ENCODE peak calls at places on chromosomes 11 and 22, in five cellular contexts. V is epithelial cell of esophagus, O is endothelial cell, I is GOT3, W is adrenal gland. P is an unnamed sample.
A peak's percentile ranks its signal among the peaks of the same experiment; 100 is the strongest.

GRCh38 chr11:71129624-71130023 is 122.8 kb downstream of the SHANK2 start:
- DNase-seq in O (no peak), W (no peak), V (peak; percentile 92), I (no peak), P (no peak)

GRCh38 chr11:126186031-126186698 is 25.3 kb downstream of the RPUSD4 start:
- DNase-seq in W (no peak), I (no peak), O (no peak), V (no peak), P (no peak)

GRCh38 chr22:44659140-44659539 is 42.9 kb upstream of the PRR5 start:
- DNase-seq in I (no peak), O (no peak), V (no peak), W (no peak), P (peak; percentile 43)

GRCh38 chr22:22684605-22685561 is 40.5 kb downstream of the GGTLC2 start:
- DNase-seq in V (no peak), O (peak; percentile 57), I (peak; percentile 22), W (no peak), P (no peak)

GRCh38 chr11:43681543-43681942 is 1.0 kb downstream of the HSD17B12 start:
- DNase-seq in O (no peak), W (no peak), V (peak; percentile 11), I (no peak), P (no peak)

GRCh38 chr11:78344676-78345075 is 72.9 kb downstream of the GAB2 start:
- DNase-seq in W (no peak), V (no peak), I (no peak), O (no peak), P (no peak)

GRCh38 chr11:121137005-121137404 is 36.0 kb downstream of the TECTA start:
- DNase-seq in V (no peak), O (no peak), I (no peak), W (no peak), P (no peak)

GRCh38 chr11:129613076-129613475 is 202.6 kb upstream of the TMEM45B start:
- DNase-seq in W (no peak), V (peak; percentile 29), I (no peak), O (no peak), P (no peak)

GRCh38 chr11:70608568-70609314 is 210.4 kb downstream of the CTTN start:
- DNase-seq in V (no peak), I (no peak), W (no peak), O (no peak), P (no peak)

GRCh38 chr22:49466926-49467590 is 360.6 kb downstream of the BRD1 start:
- DNase-seq in O (no peak), I (no peak), V (no peak), W (no peak), P (no peak)

GRCh38 chr11:66970808-66971442 is 4.2 kb upstream of the C11orf86 start:
- DNase-seq in W (peak; percentile 72), I (peak; percentile 86), O (no peak), V (peak; percentile 99), P (no peak)

GRCh38 chr22:47995718-47996117 is 1233.3 kb downstream of the TBC1D22A start:
- DNase-seq in O (no peak), W (no peak), I (no peak), V (no peak), P (no peak)

GRCh38 chr11:117901601-117902000 is 25.1 kb upstream of the FXYD6 start:
- DNase-seq in O (no peak), I (no peak), W (no peak), V (no peak), P (no peak)

GRCh38 chr22:26066534-26066933 is 102.7 kb upstream of the SEZ6L start:
- DNase-seq in O (peak; percentile 13), W (no peak), V (no peak), I (no peak), P (no peak)

GRCh38 chr22:47042861-47043496 is 280.5 kb downstream of the TBC1D22A start:
- DNase-seq in I (no peak), O (no peak), W (no peak), V (no peak), P (no peak)

GRCh38 chr22:31093090-31093850 is 12.2 kb downstream of the SMTN start:
- DNase-seq in I (no peak), O (no peak), V (no peak), W (peak; percentile 20), P (peak; percentile 46)

GRCh38 chr11:131889146-131889577 is 518.7 kb downstream of the NTM start:
- DNase-seq in O (no peak), W (no peak), V (no peak), I (no peak), P (no peak)

GRCh38 chr22:16917144-16918003 is 90.6 kb downstream of the GAB4 start:
- DNase-seq in V (peak; percentile 30), O (peak; percentile 64), I (no peak), W (peak; percentile 68), P (peak; percentile 50)

GRCh38 chr22:50703726-50704509 is 31.3 kb downstream of the SHANK3 start:
- DNase-seq in O (no peak), I (no peak), W (no peak), V (no peak), P (no peak)

GRCh38 chr11:16986434-16987204 is 27.6 kb downstream of the PLEKHA7 start:
- DNase-seq in I (no peak), W (no peak), O (no peak), V (no peak), P (no peak)

GRCh38 chr22:40241200-40241763 is 63.6 kb downstream of the TNRC6B start:
- DNase-seq in W (no peak), I (no peak), V (no peak), O (no peak), P (no peak)

GRCh38 chr22:45777852-45778172 is 106.2 kb downstream of the ATXN10 start:
- DNase-seq in V (no peak), I (no peak), O (no peak), W (no peak), P (no peak)

GRCh38 chr22:39150848-39151215 is 1.6 kb downstream of the CBX7 start:
- DNase-seq in V (peak; percentile 12), O (no peak), W (peak; percentile 26), I (no peak), P (peak; percentile 26)

GRCh38 chr22:38080847-38081635 is 2.9 kb downstream of the SLC16A8 start:
- DNase-seq in I (no peak), V (peak; percentile 43), O (peak; percentile 52), W (no peak), P (no peak)